ENCODE peak calls at places on chromosomes 5 and 9, in four cellular contexts. One of them, this sample, is unnamed.

GRCh38 chr9:6007770-6008168 is 7.7 kb downstream of the RANBP6 start:
- DNase-seq in hepatocyte: peak; percentile 93
- DNase-seq in HCT116: peak; percentile 27
- DNase-seq in GM23248: peak; percentile 83
- DNase-seq in this sample: peak; percentile 89

GRCh38 chr5:53917095-53917494 is 356.7 kb downstream of the NDUFS4 start:
- DNase-seq in hepatocyte: no peak
- DNase-seq in HCT116: no peak
- DNase-seq in GM23248: peak; percentile 41
- DNase-seq in this sample: peak; percentile 18

GRCh38 chr9:78972303-78973002 is 599.3 kb upstream of the TLE4 start:
- DNase-seq in hepatocyte: no peak
- DNase-seq in HCT116: no peak
- DNase-seq in GM23248: no peak
- DNase-seq in this sample: peak; percentile 70

GRCh38 chr9:115144706-115145105 is 26.7 kb upstream of the TNC start:
- DNase-seq in hepatocyte: no peak
- DNase-seq in HCT116: no peak
- DNase-seq in GM23248: no peak
- DNase-seq in this sample: no peak

GRCh38 chr9:89433826-89434225 is 64.1 kb downstream of the SEMA4D start:
- DNase-seq in hepatocyte: no peak
- DNase-seq in HCT116: no peak
- DNase-seq in GM23248: peak; percentile 85
- DNase-seq in this sample: no peak

GRCh38 chr5:140554454-140554853 is 2.8 kb downstream of the SRA1 start:
- DNase-seq in hepatocyte: no peak
- DNase-seq in HCT116: no peak
- DNase-seq in GM23248: peak; percentile 77
- DNase-seq in this sample: no peak

GRCh38 chr9:129895376-129896268 is 60.4 kb downstream of the USP20 start:
- DNase-seq in hepatocyte: no peak
- DNase-seq in HCT116: no peak
- DNase-seq in GM23248: no peak
- DNase-seq in this sample: no peak

GRCh38 chr5:132775439-132776076 is 1.5 kb downstream of the SEPTIN8 start:
- DNase-seq in hepatocyte: peak; percentile 30
- DNase-seq in HCT116: no peak
- DNase-seq in GM23248: peak; percentile 52
- DNase-seq in this sample: no peak

GRCh38 chr9:35681341-35682002 is 7.7 kb downstream of the CA9 start:
- DNase-seq in hepatocyte: no peak
- DNase-seq in HCT116: no peak
- DNase-seq in GM23248: peak; percentile 43
- DNase-seq in this sample: no peak

GRCh38 chr5:130549884-130550552 is 615.0 kb downstream of the HINT1 start:
- DNase-seq in hepatocyte: no peak
- DNase-seq in HCT116: peak; percentile 66
- DNase-seq in GM23248: peak; percentile 25
- DNase-seq in this sample: no peak

GRCh38 chr5:179327026-179327735 is 18.1 kb downstream of the ADAMTS2 start:
- DNase-seq in hepatocyte: no peak
- DNase-seq in HCT116: no peak
- DNase-seq in GM23248: no peak
- DNase-seq in this sample: no peak

GRCh38 chr9:72322259-72322658 is 42.7 kb downstream of the ZFAND5 start:
- DNase-seq in hepatocyte: no peak
- DNase-seq in HCT116: no peak
- DNase-seq in GM23248: peak; percentile 15
- DNase-seq in this sample: no peak

GRCh38 chr5:90802695-90803317 is 244.2 kb downstream of the ADGRV1 start:
- DNase-seq in hepatocyte: peak; percentile 71
- DNase-seq in HCT116: peak; percentile 27
- DNase-seq in GM23248: peak; percentile 72
- DNase-seq in this sample: peak; percentile 88

GRCh38 chr9:98217255-98217654 is 24.8 kb upstream of the CORO2A start:
- DNase-seq in hepatocyte: no peak
- DNase-seq in HCT116: no peak
- DNase-seq in GM23248: no peak
- DNase-seq in this sample: no peak

GRCh38 chr9:93959739-93960154 is 4.6 kb upstream of the BARX1 start:
- DNase-seq in hepatocyte: no peak
- DNase-seq in HCT116: no peak
- DNase-seq in GM23248: no peak
- DNase-seq in this sample: no peak

GRCh38 chr9:93958121-93958874 is 3.1 kb upstream of the BARX1 start:
- DNase-seq in hepatocyte: peak; percentile 69
- DNase-seq in HCT116: no peak
- DNase-seq in GM23248: no peak
- DNase-seq in this sample: peak; percentile 51

GRCh38 chr9:93960971-93961841 is 6.1 kb upstream of the BARX1 start:
- DNase-seq in hepatocyte: no peak
- DNase-seq in HCT116: no peak
- DNase-seq in GM23248: no peak
- DNase-seq in this sample: no peak

GRCh38 chr9:93960221-93960970 is 5.2 kb upstream of the BARX1 start:
- DNase-seq in hepatocyte: peak; percentile 51
- DNase-seq in HCT116: no peak
- DNase-seq in GM23248: peak; percentile 35
- DNase-seq in this sample: peak; percentile 75

DNA sequence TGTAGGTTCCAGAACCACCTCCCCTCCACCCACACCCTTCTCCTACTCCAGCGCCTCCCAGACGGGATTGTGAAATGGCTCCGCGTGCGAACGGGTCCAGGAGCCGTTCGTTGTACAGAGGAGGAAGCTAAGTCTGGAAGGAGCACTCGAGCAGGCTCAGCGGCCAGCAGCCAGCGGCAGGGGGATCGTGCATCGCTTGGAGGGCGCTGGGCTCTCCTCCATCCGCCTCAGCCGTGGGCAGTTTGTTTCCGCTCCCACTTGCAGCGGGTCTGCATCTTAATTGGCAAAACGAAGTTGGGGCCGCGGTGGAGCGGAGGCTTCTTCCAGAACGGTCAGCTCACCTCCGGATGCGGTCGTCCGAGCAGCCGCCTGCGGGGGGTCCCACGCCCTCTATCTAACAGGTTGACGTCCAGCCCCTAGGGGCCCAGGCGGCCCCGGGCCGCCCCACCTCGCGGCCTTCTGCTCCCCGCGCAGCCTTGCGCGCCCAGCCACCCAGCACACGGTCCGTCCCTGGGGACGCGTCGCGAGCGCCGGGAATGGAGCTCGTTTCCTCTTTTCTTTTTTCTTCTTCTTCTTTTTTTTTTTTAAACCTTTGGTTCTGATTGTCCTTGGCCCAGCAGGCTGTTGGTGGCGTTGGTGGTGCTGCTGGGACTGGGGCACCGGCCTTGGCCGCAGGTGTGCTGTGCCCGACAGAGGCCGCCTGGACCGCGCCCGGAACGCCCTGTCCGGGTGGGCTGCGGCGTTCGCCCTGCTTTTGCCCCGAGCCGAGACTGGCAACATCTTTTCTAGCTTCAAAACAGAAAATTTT is 3.9 kb upstream of the BARX1 start:
- DNase-seq in hepatocyte: peak; percentile 64
- DNase-seq in HCT116: no peak
- DNase-seq in GM23248: peak; percentile 63
- DNase-seq in this sample: peak; percentile 71
- TF ChIP-seq EZH2 in hepatocyte: no peak
- TF ChIP-seq EZH2 in HCT116: no peak
- TF ChIP-seq EZH2 in GM23248: no peak
- TF ChIP-seq EZH2 in this sample: peak; percentile 92

DNA sequence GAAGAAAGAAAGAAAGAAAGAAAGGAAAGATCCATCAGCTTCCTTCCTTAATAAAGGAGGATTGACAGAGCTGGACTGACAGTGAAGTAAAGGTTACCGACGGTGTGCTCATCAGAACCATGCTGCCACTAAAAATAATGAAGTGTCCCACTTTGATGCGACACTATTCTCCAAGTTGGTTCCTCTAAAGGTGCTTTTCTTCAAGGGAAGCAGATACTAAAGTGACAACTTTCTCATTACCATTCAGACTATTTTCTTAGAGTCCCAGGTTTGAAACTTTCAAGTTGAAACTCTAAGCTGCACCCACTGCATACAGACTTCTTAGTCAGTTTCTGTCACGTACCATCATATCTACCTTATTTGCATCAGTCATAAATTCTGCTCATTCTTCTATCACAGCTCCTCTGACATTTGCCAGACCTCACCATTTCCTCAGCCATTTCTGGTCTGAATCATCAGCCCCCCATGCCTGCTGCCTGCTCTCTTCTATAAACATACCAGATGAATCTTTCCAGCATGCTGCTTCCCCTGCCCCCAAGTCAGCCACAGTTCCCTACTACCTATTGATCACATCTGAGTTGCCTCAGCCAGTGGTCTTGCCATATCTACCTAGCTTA is 177.6 kb downstream of the DEPDC1B start:
- DNase-seq in hepatocyte: peak; percentile 31
- DNase-seq in HCT116: no peak
- DNase-seq in GM23248: no peak
- DNase-seq in this sample: no peak
- TF ChIP-seq EZH2phosphoT487 in hepatocyte: no peak
- TF ChIP-seq EZH2phosphoT487 in HCT116: no peak
- TF ChIP-seq EZH2phosphoT487 in GM23248: no peak
- TF ChIP-seq EZH2phosphoT487 in this sample: no peak

GRCh38 chr5:12675956-12676355 is 771.7 kb upstream of the CTNND2 start:
- DNase-seq in hepatocyte: no peak
- DNase-seq in HCT116: no peak
- DNase-seq in GM23248: no peak
- DNase-seq in this sample: no peak

GRCh38 chr5:12683249-12683648 is 779.0 kb upstream of the CTNND2 start:
- DNase-seq in hepatocyte: no peak
- DNase-seq in HCT116: no peak
- DNase-seq in GM23248: no peak
- DNase-seq in this sample: no peak

GRCh38 chr5:12679731-12680130 is 775.5 kb upstream of the CTNND2 start:
- DNase-seq in hepatocyte: no peak
- DNase-seq in HCT116: no peak
- DNase-seq in GM23248: no peak
- DNase-seq in this sample: no peak
- H2AFZ ChIP-seq in hepatocyte: no peak overlapping the region
- H2AFZ ChIP-seq in HCT116: no peak overlapping the region
- H2AFZ ChIP-seq in GM23248: no peak overlapping the region
- H2AFZ ChIP-seq in this sample: no peak overlapping the region

GRCh38 chr5:180352976-180353225 is 235 bp downstream of the GFPT2 start:
- DNase-seq in hepatocyte: no peak
- DNase-seq in HCT116: no peak
- DNase-seq in GM23248: no peak
- DNase-seq in this sample: no peak

GRCh38 chr5:180353963-180354574 is 933 bp upstream of the GFPT2 start:
- DNase-seq in hepatocyte: no peak
- DNase-seq in HCT116: no peak
- DNase-seq in GM23248: no peak
- DNase-seq in this sample: no peak

GRCh38 chr5:180353226-180353962 is at the start of gene GFPT2:
- DNase-seq in hepatocyte: peak; percentile 88
- DNase-seq in HCT116: no peak
- DNase-seq in GM23248: peak; percentile 89
- DNase-seq in this sample: peak; percentile 94

GRCh38 chr5:180350711-180351110 is 2.4 kb downstream of the GFPT2 start:
- DNase-seq in hepatocyte: no peak
- DNase-seq in HCT116: no peak
- DNase-seq in GM23248: no peak
- DNase-seq in this sample: no peak

DNA sequence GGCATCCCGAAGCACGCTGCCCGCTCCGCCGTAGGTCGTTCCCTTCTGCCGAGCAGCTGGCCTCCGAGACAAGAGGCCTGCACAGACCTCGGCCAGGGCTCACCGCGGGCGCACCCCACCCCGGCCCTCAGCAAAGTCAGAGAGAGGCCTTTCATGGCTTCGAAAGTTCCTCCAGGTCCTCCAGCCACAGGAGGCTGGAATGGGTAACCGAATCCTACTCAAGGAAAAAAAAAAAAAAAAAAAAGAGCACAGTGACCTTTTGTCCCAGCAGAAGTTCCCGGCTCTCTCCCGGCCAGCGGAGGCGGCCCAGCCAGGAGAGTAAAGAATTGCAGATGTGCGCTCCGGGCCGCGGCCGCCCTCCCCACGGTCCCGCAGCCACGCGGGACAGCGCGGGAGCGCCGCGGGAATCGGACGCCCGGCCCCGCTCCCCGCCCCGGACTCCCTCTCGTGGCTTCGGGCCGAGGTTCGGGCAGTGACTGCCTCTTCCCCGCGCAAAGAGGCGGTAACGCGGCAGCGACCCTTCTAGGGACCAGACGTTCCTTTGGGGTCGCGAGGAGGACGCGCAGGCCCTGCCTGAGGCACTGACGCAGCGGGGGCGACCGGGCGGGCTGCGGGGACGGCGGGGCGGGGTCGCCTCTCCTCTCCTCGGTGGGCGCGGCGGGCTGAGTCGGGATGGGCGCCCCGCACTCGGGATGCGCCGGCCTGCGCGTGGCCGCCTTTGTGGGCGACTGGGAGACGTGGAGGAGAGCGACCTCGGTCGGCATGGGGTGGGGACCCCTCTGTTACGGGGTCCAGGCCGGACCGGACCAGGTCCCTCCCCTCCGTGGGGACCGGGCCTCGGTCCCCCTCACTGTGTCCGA is 790 bp downstream of the GFPT2 start:
- DNase-seq in hepatocyte: peak; percentile 48
- DNase-seq in HCT116: no peak
- DNase-seq in GM23248: peak; percentile 71
- DNase-seq in this sample: peak; percentile 43
- TF ChIP-seq EZH2 in hepatocyte: peak; percentile 78
- TF ChIP-seq EZH2 in HCT116: no peak
- TF ChIP-seq EZH2 in GM23248: no peak
- TF ChIP-seq EZH2 in this sample: no peak

GRCh38 chr5:94241288-94241651 is 377.1 kb downstream of the KIAA0825 start:
- DNase-seq in hepatocyte: no peak
- DNase-seq in HCT116: peak; percentile 62
- DNase-seq in GM23248: peak; percentile 73
- DNase-seq in this sample: no peak
- TF ChIP-seq EZH2phosphoT487 in hepatocyte: no peak
- TF ChIP-seq EZH2phosphoT487 in HCT116: no peak
- TF ChIP-seq EZH2phosphoT487 in GM23248: no peak
- TF ChIP-seq EZH2phosphoT487 in this sample: no peak

GRCh38 chr5:141855265-141856029 is 22.8 kb downstream of the PCDH1 start:
- DNase-seq in hepatocyte: no peak
- DNase-seq in HCT116: no peak
- DNase-seq in GM23248: peak; percentile 20
- DNase-seq in this sample: no peak
- H2AFZ ChIP-seq in hepatocyte: no peak overlapping the region
- H2AFZ ChIP-seq in HCT116: no peak overlapping the region
- H2AFZ ChIP-seq in GM23248: no peak overlapping the region
- H2AFZ ChIP-seq in this sample: no peak overlapping the region

This sample was measured in GM23338.